ENCODE peak calls at places on chromosome 18, in ten cellular contexts. H is A549, O is H9, X is endodermal cell, T is astrocyte, D is suprapubic skin, C is hepatocyte, K is HCT116, L is ascending aorta, S is sigmoid colon. E is an unnamed sample.

GRCh38 chr18:67135981-67136380 is 380.5 kb downstream of the DSEL start:
- DNase-seq in H (no peak), O (no peak), X (no peak), T (no peak), D (no peak), C (no peak), K (no peak), L (no peak), S (no peak), E (no peak)

GRCh38 chr18:59303006-59303405 is 15.4 kb downstream of the CPLX4 start:
- DNase-seq in H (no peak), O (no peak), X (no peak), T (no peak), D (no peak), C (no peak), K (no peak), L (no peak), S (no peak), E (no peak)

GRCh38 chr18:48711651-48712486 is 173.0 kb downstream of the CTIF start:
- DNase-seq in H (peak; percentile 34), O (peak; percentile 51), X (peak; percentile 79), T (no peak), D (no peak), C (peak; percentile 59), K (peak; percentile 21), L (no peak), S (no peak), E (peak; percentile 4)

GRCh38 chr18:10051877-10052631 is 138.2 kb downstream of the VAPA start:
- DNase-seq in H (no peak), O (no peak), X (no peak), T (peak; percentile 95), D (no peak), C (peak; percentile 35), K (no peak), L (no peak), S (peak; percentile 96), E (no peak)

GRCh38 chr18:63736856-63737255 is 34.1 kb downstream of the SERPINB11 start:
- DNase-seq in H (peak; percentile 82), O (no peak), X (no peak), T (no peak), D (no peak), C (no peak), K (peak; percentile 23), L (no peak), S (no peak), E (no peak)

GRCh38 chr18:26453370-26454030 is 94.9 kb downstream of the KCTD1 start:
- DNase-seq in H (no peak), O (no peak), X (no peak), T (no peak), D (no peak), C (no peak), K (no peak), L (no peak), S (no peak), E (no peak)

GRCh38 chr18:46856975-46857374 is 60.3 kb downstream of the PIAS2 start:
- DNase-seq in H (no peak), O (no peak), X (no peak), T (no peak), D (no peak), C (no peak), K (peak; percentile 6), L (no peak), S (no peak), E (no peak)

GRCh38 chr18:80254971-80255500 is 7.7 kb upstream of the PARD6G start:
- DNase-seq in H (no peak), O (no peak), X (no peak), T (no peak), D (no peak), C (no peak), K (no peak), L (no peak), S (no peak), E (no peak)

GRCh38 chr18:28637897-28638296 is 461.0 kb upstream of the CDH2 start:
- DNase-seq in H (no peak), O (no peak), X (peak; percentile 37), T (no peak), D (no peak), C (no peak), K (no peak), L (no peak), S (no peak), E (no peak)

GRCh38 chr18:65363006-65363405 is 387.8 kb upstream of the CDH7 start:
- DNase-seq in H (no peak), O (no peak), X (no peak), T (no peak), D (no peak), C (no peak), K (no peak), L (no peak), S (no peak), E (no peak)

GRCh38 chr18:47930844-47931706 is 616 bp upstream of the SMAD2 start:
- DNase-seq in H (peak; percentile 96), O (peak; percentile 95), X (peak; percentile 97), T (peak; percentile 91), D (peak; percentile 98), C (peak; percentile 98), K (peak; percentile 85), L (peak; percentile 86), S (peak; percentile 99), E (peak; percentile 91)

GRCh38 chr18:52451252-52451651 is 111.3 kb downstream of the DCC start:
- DNase-seq in H (no peak), O (no peak), X (no peak), T (no peak), D (no peak), C (no peak), K (no peak), L (no peak), S (no peak), E (no peak)

GRCh38 chr18:52452427-52452826 is 112.4 kb downstream of the DCC start:
- DNase-seq in H (no peak), O (no peak), X (no peak), T (no peak), D (no peak), C (no peak), K (no peak), L (no peak), S (no peak), E (no peak)

DNA sequence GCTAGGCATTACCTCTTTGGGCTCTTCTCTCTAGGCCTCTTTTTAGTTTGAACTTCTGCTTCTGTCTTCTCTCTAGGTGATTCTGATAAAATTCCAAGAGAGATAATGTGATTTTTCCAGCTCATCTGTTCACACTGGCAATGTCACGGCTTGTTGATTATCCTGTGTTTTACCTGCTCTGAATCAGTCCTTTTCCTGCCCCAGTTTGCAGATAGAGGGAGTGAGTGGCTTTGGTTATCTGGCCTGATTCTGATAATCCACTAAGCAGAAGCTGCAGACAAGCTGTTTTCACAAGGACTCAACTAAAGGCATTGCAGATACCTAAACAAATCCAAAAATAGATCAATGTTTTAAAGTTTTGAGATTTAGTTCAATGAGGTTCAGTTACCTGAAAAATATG is 111.9 kb downstream of the DCC start:
- DNase-seq in H (no peak), O (no peak), X (peak; percentile 57), T (no peak), D (no peak), C (no peak), K (no peak), L (no peak), S (no peak), E (no peak)
- TF ChIP-seq CTCF in H (no peak), O (peak; percentile 23), X (peak; percentile 61), T (no peak), D (no peak), C (peak; percentile 9), K (no peak), L (no peak), S (no peak), E (no peak)

DNA sequence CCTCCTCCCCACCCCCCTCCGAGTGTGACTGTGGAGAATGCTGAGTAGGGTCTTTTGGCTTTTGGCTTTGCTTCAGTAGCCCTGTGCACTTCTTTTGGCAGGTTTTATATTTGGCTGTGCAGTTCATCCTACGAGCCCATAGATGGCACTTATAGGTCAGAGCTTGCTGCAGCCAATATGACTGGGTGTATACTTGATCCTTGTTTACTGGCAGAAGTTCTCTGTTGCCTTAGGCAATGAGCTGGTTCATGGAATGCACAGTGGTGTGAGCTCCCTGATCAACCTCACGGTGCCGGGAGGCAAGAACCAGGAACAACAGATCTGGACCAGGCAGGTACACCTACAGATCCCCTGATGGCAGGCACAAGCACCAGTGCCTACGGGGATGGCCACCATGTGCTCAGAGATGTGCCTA is 190.2 kb downstream of the KIAA1328 start:
- DNase-seq in H (peak; percentile 12), O (peak; percentile 41), X (peak; percentile 52), T (peak; percentile 3), D (no peak), C (peak; percentile 29), K (no peak), L (no peak), S (no peak), E (no peak)
- H3K9me3 ChIP-seq in H (no peaks in the 10 kb centered on the region), O (no peaks in the 10 kb centered on the region), X (peaks cover 19% of the 10 kb centered on the region), T (no peaks in the 10 kb centered on the region), D (peaks cover 24% of the 10 kb centered on the region), C (no peaks in the 10 kb centered on the region), K (no peaks in the 10 kb centered on the region), L (peaks cover 18% of the 10 kb centered on the region), S (peaks cover 12% of the 10 kb centered on the region), E (peaks cover 36% of the 10 kb centered on the region)

DNA sequence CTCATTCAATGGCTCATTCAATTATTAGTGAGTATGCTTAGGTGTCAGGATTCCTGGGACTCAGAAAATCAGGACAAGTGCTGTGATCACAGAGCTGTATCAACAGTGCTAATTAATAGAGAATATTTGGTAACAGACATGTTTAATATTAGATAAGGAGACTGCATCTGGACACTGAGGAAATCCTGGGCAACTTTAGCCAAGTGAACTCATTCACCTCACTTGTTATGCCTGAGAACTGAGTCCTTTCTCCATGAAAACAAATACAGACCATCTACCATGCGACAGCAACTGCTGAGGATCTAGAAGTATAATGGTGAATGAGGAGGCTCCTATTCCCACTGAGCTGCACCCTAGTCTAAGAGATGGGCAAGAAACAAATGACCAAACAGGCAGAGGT is 23.1 kb upstream of the ATP8B1 start:
- DNase-seq in H (no peak), O (no peak), X (no peak), T (no peak), D (no peak), C (no peak), K (no peak), L (no peak), S (no peak), E (no peak)
- H3K27ac ChIP-seq in H (no peak overlapping the region), O (no peak overlapping the region), X (no peak overlapping the region), T (no peak overlapping the region), D (no peak overlapping the region), C (no peak overlapping the region), K (no peak overlapping the region), L (no peak overlapping the region), S (no peak overlapping the region), E (no peak overlapping the region)

GRCh38 chr18:62236252-62236651 is 49.2 kb downstream of the RELCH start:
- DNase-seq in H (no peak), O (no peak), X (no peak), T (no peak), D (no peak), C (no peak), K (no peak), L (no peak), S (no peak), E (no peak)

GRCh38 chr18:62242955-62243354 is 55.9 kb downstream of the RELCH start:
- DNase-seq in H (no peak), O (no peak), X (no peak), T (no peak), D (no peak), C (no peak), K (no peak), L (no peak), S (no peak), E (no peak)

GRCh38 chr18:62245177-62245576 is 58.1 kb downstream of the RELCH start:
- DNase-seq in H (no peak), O (no peak), X (no peak), T (no peak), D (no peak), C (no peak), K (no peak), L (no peak), S (no peak), E (no peak)

GRCh38 chr18:62239475-62239874 is 52.4 kb downstream of the RELCH start:
- DNase-seq in H (no peak), O (no peak), X (no peak), T (no peak), D (no peak), C (no peak), K (no peak), L (no peak), S (no peak), E (no peak)
- TF ChIP-seq CTCF in H (no peak), O (peak; percentile 42), X (peak; percentile 52), T (no peak), D (no peak), C (no peak), K (no peak), L (no peak), S (no peak), E (no peak)

E was measured in CD4-positive, alpha-beta T cell.